ENCODE peak calls at places on chromosomes 16 and 17, in eight cellular contexts. T, N, J, K, A, P, D and H are unnamed samples.

GRCh38 chr17:76497979-76498885 is 3.0 kb downstream of the RHBDF2 start:
- DNase-seq in T (peak), N (peak), J (peak), K (no peak), A (no peak), P (no peak), D (no peak), H (peak)

GRCh38 chr16:5722220-5722619 is 624.6 kb upstream of the EEF2KMT start:
- DNase-seq in T (no peak), N (no peak), J (no peak), K (no peak), A (no peak), P (no peak), D (no peak), H (no peak)

GRCh38 chr16:73171380-73171779 is 123.5 kb upstream of the ZFHX3 start:
- DNase-seq in T (no peak), N (no peak), J (no peak), K (no peak), A (no peak), P (no peak), D (no peak), H (no peak)

GRCh38 chr16:15435216-15435864 is 952 bp downstream of the BMERB1 start:
- DNase-seq in T (no peak), N (no peak), J (no peak), K (no peak), A (no peak), P (peak), D (no peak), H (no peak)

GRCh38 chr17:28466001-28466400 is 7.4 kb upstream of the SLC13A2 start:
- DNase-seq in T (no peak), N (no peak), J (no peak), K (no peak), A (no peak), P (no peak), D (no peak), H (no peak)

GRCh38 chr17:57292086-57292485 is 35.8 kb downstream of the MSI2 start:
- DNase-seq in T (no peak), N (no peak), J (no peak), K (no peak), A (no peak), P (no peak), D (no peak), H (no peak)

GRCh38 chr16:9703731-9704130 is 478.5 kb downstream of the GRIN2A start:
- DNase-seq in T (no peak), N (no peak), J (no peak), K (no peak), A (no peak), P (no peak), D (no peak), H (no peak)

GRCh38 chr17:70871180-70871818 is 702.0 kb downstream of the KCNJ2 start:
- DNase-seq in T (no peak), N (no peak), J (no peak), K (no peak), A (no peak), P (no peak), D (no peak), H (no peak)

GRCh38 chr17:74739227-74739831 is 2.3 kb downstream of the RAB37 start:
- DNase-seq in T (no peak), N (no peak), J (no peak), K (no peak), A (no peak), P (no peak), D (no peak), H (no peak)

GRCh38 chr16:85180047-85180878 is 68.0 kb upstream of the CIBAR2 start:
- DNase-seq in T (no peak), N (peak), J (no peak), K (no peak), A (no peak), P (no peak), D (no peak), H (no peak)

GRCh38 chr16:49844399-49844798 is 11.5 kb downstream of the ZNF423 start:
- DNase-seq in T (no peak), N (peak), J (no peak), K (no peak), A (no peak), P (no peak), D (no peak), H (no peak)

GRCh38 chr17:50501054-50501453 is 7.2 kb upstream of the MYCBPAP start:
- DNase-seq in T (no peak), N (no peak), J (no peak), K (no peak), A (no peak), P (peak), D (no peak), H (no peak)

GRCh38 chr16:69328854-69329316 is 1.5 kb downstream of the PDF start:
- DNase-seq in T (no peak), N (no peak), J (no peak), K (no peak), A (no peak), P (no peak), D (no peak), H (no peak)

GRCh38 chr16:1610841-1611653 is 825 bp downstream of the IFT140 start:
- DNase-seq in T (no peak), N (peak), J (no peak), K (no peak), A (no peak), P (peak), D (no peak), H (peak)

GRCh38 chr17:48646183-48647102 is 20.3 kb upstream of the HOXB9 start:
- DNase-seq in T (peak), N (no peak), J (no peak), K (no peak), A (no peak), P (peak), D (no peak), H (no peak)

GRCh38 chr17:63445571-63446217 is 412 bp downstream of the CYB561 start:
- DNase-seq in T (peak), N (no peak), J (no peak), K (peak), A (no peak), P (peak), D (no peak), H (no peak)

GRCh38 chr17:2018716-2019490 is 6.2 kb downstream of the RTN4RL1 start:
- DNase-seq in T (no peak), N (no peak), J (no peak), K (no peak), A (no peak), P (no peak), D (no peak), H (no peak)

GRCh38 chr17:56642424-56642823 is 48.9 kb downstream of the NOG start:
- DNase-seq in T (no peak), N (no peak), J (no peak), K (no peak), A (no peak), P (no peak), D (no peak), H (no peak)

GRCh38 chr17:16352838-16353701 is at the start of gene CENPV:
- DNase-seq in T (peak), N (peak), J (no peak), K (no peak), A (peak), P (peak), D (peak), H (peak)

GRCh38 chr16:78257376-78257728 is 157.9 kb downstream of the WWOX start:
- DNase-seq in T (peak), N (no peak), J (no peak), K (no peak), A (no peak), P (no peak), D (no peak), H (no peak)

GRCh38 chr16:74700206-74701040 is at the start of gene MLKL:
- DNase-seq in T (no peak), N (peak), J (peak), K (no peak), A (peak), P (peak), D (peak), H (no peak)

GRCh38 chr17:17070931-17071330 is 28.7 kb downstream of the MPRIP start:
- DNase-seq in T (no peak), N (no peak), J (no peak), K (no peak), A (no peak), P (no peak), D (no peak), H (no peak)

GRCh38 chr16:85912271-85912974 is 13.5 kb downstream of the IRF8 start:
- DNase-seq in T (no peak), N (peak), J (no peak), K (no peak), A (peak), P (no peak), D (no peak), H (peak)

GRCh38 chr16:58755989-58756649 is 22.0 kb upstream of the GOT2 start:
- DNase-seq in T (peak), N (peak), J (peak), K (no peak), A (peak), P (peak), D (peak), H (peak)

GRCh38 chr16:7722761-7723160 is 390.1 kb downstream of the RBFOX1 start:
- DNase-seq in T (no peak), N (no peak), J (no peak), K (no peak), A (no peak), P (no peak), D (no peak), H (no peak)

GRCh38 chr17:40522250-40522960 is 21.0 kb upstream of the TNS4 start:
- DNase-seq in T (no peak), N (no peak), J (no peak), K (no peak), A (no peak), P (no peak), D (no peak), H (peak)

GRCh38 chr16:84841787-84842300 is 22.1 kb downstream of the CRISPLD2 start:
- DNase-seq in T (no peak), N (peak), J (no peak), K (no peak), A (no peak), P (no peak), D (no peak), H (no peak)

GRCh38 chr16:84970447-84971127 is 40.7 kb downstream of the ZDHHC7 start:
- DNase-seq in T (peak), N (peak), J (peak), K (peak), A (peak), P (peak), D (peak), H (peak)

GRCh38 chr16:57988929-57989328 is 11.5 kb downstream of the ZNF319 start:
- DNase-seq in T (no peak), N (peak), J (no peak), K (no peak), A (no peak), P (no peak), D (no peak), H (peak)